ENCODE peak calls at places on chromosomes 13 and 19, in five cellular contexts. One of them, this sample, is unnamed.

GRCh38 chr13:113882266-113882627 is 18.4 kb upstream of the GAS6 start:
- DNase-seq in sigmoid colon: no peak
- DNase-seq in A549: no peak
- DNase-seq in CD8-positive, alpha-beta T cell: no peak
- DNase-seq in left ventricle myocardium inferior: peak
- DNase-seq in this sample: no peak

GRCh38 chr19:47381653-47382279 is 32.7 kb downstream of the DHX34 start:
- DNase-seq in sigmoid colon: no peak
- DNase-seq in A549: no peak
- DNase-seq in CD8-positive, alpha-beta T cell: peak
- DNase-seq in left ventricle myocardium inferior: no peak
- DNase-seq in this sample: no peak

GRCh38 chr13:43977911-43978310 is 98.2 kb downstream of the LACC1 start:
- DNase-seq in sigmoid colon: no peak
- DNase-seq in A549: no peak
- DNase-seq in CD8-positive, alpha-beta T cell: no peak
- DNase-seq in left ventricle myocardium inferior: no peak
- DNase-seq in this sample: no peak

GRCh38 chr19:58154287-58154678 is 3.7 kb upstream of the ZNF329 start:
- DNase-seq in sigmoid colon: peak
- DNase-seq in A549: no peak
- DNase-seq in CD8-positive, alpha-beta T cell: no peak
- DNase-seq in left ventricle myocardium inferior: peak
- DNase-seq in this sample: peak

GRCh38 chr19:11931051-11931450 is 6.1 kb downstream of the ZNF700 start:
- DNase-seq in sigmoid colon: no peak
- DNase-seq in A549: no peak
- DNase-seq in CD8-positive, alpha-beta T cell: no peak
- DNase-seq in left ventricle myocardium inferior: no peak
- DNase-seq in this sample: no peak

GRCh38 chr13:65456150-65456912 is 1773.8 kb downstream of the PCDH9 start:
- DNase-seq in sigmoid colon: no peak
- DNase-seq in A549: no peak
- DNase-seq in CD8-positive, alpha-beta T cell: no peak
- DNase-seq in left ventricle myocardium inferior: no peak
- DNase-seq in this sample: no peak

GRCh38 chr19:57688011-57688763 is 6.4 kb downstream of the ZNF551 start:
- DNase-seq in sigmoid colon: peak
- DNase-seq in A549: no peak
- DNase-seq in CD8-positive, alpha-beta T cell: no peak
- DNase-seq in left ventricle myocardium inferior: no peak
- DNase-seq in this sample: no peak

GRCh38 chr19:42229855-42230331 is 9.8 kb downstream of the ZNF526 start:
- DNase-seq in sigmoid colon: no peak
- DNase-seq in A549: peak
- DNase-seq in CD8-positive, alpha-beta T cell: no peak
- DNase-seq in left ventricle myocardium inferior: no peak
- DNase-seq in this sample: no peak

GRCh38 chr13:103965506-103966243 is 899.5 kb upstream of the SLC10A2 start:
- DNase-seq in sigmoid colon: no peak
- DNase-seq in A549: no peak
- DNase-seq in CD8-positive, alpha-beta T cell: no peak
- DNase-seq in left ventricle myocardium inferior: no peak
- DNase-seq in this sample: no peak

GRCh38 chr13:30862707-30863106 is 43.4 kb upstream of the MEDAG start:
- DNase-seq in sigmoid colon: peak
- DNase-seq in A549: no peak
- DNase-seq in CD8-positive, alpha-beta T cell: no peak
- DNase-seq in left ventricle myocardium inferior: peak
- DNase-seq in this sample: no peak

GRCh38 chr13:66886248-66886647 is 343.9 kb downstream of the PCDH9 start:
- DNase-seq in sigmoid colon: no peak
- DNase-seq in A549: no peak
- DNase-seq in CD8-positive, alpha-beta T cell: no peak
- DNase-seq in left ventricle myocardium inferior: no peak
- DNase-seq in this sample: no peak

GRCh38 chr13:73060251-73061160 is 1.7 kb downstream of the KLF5 start:
- DNase-seq in sigmoid colon: no peak
- DNase-seq in A549: no peak
- DNase-seq in CD8-positive, alpha-beta T cell: no peak
- DNase-seq in left ventricle myocardium inferior: no peak
- DNase-seq in this sample: no peak

GRCh38 chr19:35115538-35115951 is at the start of gene FXYD3:
- DNase-seq in sigmoid colon: no peak
- DNase-seq in A549: no peak
- DNase-seq in CD8-positive, alpha-beta T cell: no peak
- DNase-seq in left ventricle myocardium inferior: no peak
- DNase-seq in this sample: no peak

GRCh38 chr19:11100064-11100463 is 10.8 kb downstream of the LDLR start:
- DNase-seq in sigmoid colon: no peak
- DNase-seq in A549: no peak
- DNase-seq in CD8-positive, alpha-beta T cell: no peak
- DNase-seq in left ventricle myocardium inferior: no peak
- DNase-seq in this sample: no peak

GRCh38 chr13:109875746-109876145 is 89.4 kb upstream of the IRS2 start:
- DNase-seq in sigmoid colon: no peak
- DNase-seq in A549: no peak
- DNase-seq in CD8-positive, alpha-beta T cell: no peak
- DNase-seq in left ventricle myocardium inferior: no peak
- DNase-seq in this sample: no peak

GRCh38 chr13:63446329-63446728 is 2030.7 kb upstream of the PCDH20 start:
- DNase-seq in sigmoid colon: no peak
- DNase-seq in A549: no peak
- DNase-seq in CD8-positive, alpha-beta T cell: no peak
- DNase-seq in left ventricle myocardium inferior: no peak
- DNase-seq in this sample: no peak

GRCh38 chr13:60227168-60227567 is 63.4 kb upstream of the DIAPH3 start:
- DNase-seq in sigmoid colon: no peak
- DNase-seq in A549: no peak
- DNase-seq in CD8-positive, alpha-beta T cell: no peak
- DNase-seq in left ventricle myocardium inferior: no peak
- DNase-seq in this sample: no peak

GRCh38 chr19:13010038-13010991 is 15.0 kb downstream of the NFIX start:
- DNase-seq in sigmoid colon: no peak
- DNase-seq in A549: no peak
- DNase-seq in CD8-positive, alpha-beta T cell: no peak
- DNase-seq in left ventricle myocardium inferior: peak
- DNase-seq in this sample: no peak

GRCh38 chr19:45125975-45126493 is 33.1 kb downstream of the PPP1R37 start:
- DNase-seq in sigmoid colon: no peak
- DNase-seq in A549: peak
- DNase-seq in CD8-positive, alpha-beta T cell: peak
- DNase-seq in left ventricle myocardium inferior: peak
- DNase-seq in this sample: peak

GRCh38 chr19:2808129-2808941 is 11.3 kb upstream of the ZNF554 start:
- DNase-seq in sigmoid colon: no peak
- DNase-seq in A549: no peak
- DNase-seq in CD8-positive, alpha-beta T cell: no peak
- DNase-seq in left ventricle myocardium inferior: no peak
- DNase-seq in this sample: no peak

GRCh38 chr19:52778811-52779210 is 7.8 kb downstream of the ZNF600 start:
- DNase-seq in sigmoid colon: no peak
- DNase-seq in A549: no peak
- DNase-seq in CD8-positive, alpha-beta T cell: peak
- DNase-seq in left ventricle myocardium inferior: no peak
- DNase-seq in this sample: no peak

GRCh38 chr13:75258159-75258782 is 223.7 kb downstream of the TBC1D4 start:
- DNase-seq in sigmoid colon: no peak
- DNase-seq in A549: peak
- DNase-seq in CD8-positive, alpha-beta T cell: no peak
- DNase-seq in left ventricle myocardium inferior: no peak
- DNase-seq in this sample: no peak

GRCh38 chr13:19668778-19669177 is 35.3 kb downstream of the MPHOSPH8 start:
- DNase-seq in sigmoid colon: no peak
- DNase-seq in A549: no peak
- DNase-seq in CD8-positive, alpha-beta T cell: no peak
- DNase-seq in left ventricle myocardium inferior: no peak
- DNase-seq in this sample: no peak

GRCh38 chr13:37047032-37047431 is 12.5 kb downstream of the SUPT20H start:
- DNase-seq in sigmoid colon: no peak
- DNase-seq in A549: no peak
- DNase-seq in CD8-positive, alpha-beta T cell: no peak
- DNase-seq in left ventricle myocardium inferior: no peak
- DNase-seq in this sample: no peak

GRCh38 chr13:37046062-37046461 is 13.4 kb downstream of the SUPT20H start:
- DNase-seq in sigmoid colon: no peak
- DNase-seq in A549: no peak
- DNase-seq in CD8-positive, alpha-beta T cell: no peak
- DNase-seq in left ventricle myocardium inferior: no peak
- DNase-seq in this sample: no peak

GRCh38 chr13:37047846-37048245 is 11.6 kb downstream of the SUPT20H start:
- DNase-seq in sigmoid colon: no peak
- DNase-seq in A549: no peak
- DNase-seq in CD8-positive, alpha-beta T cell: no peak
- DNase-seq in left ventricle myocardium inferior: no peak
- DNase-seq in this sample: no peak

GRCh38 chr13:37049810-37050209 is 9.7 kb downstream of the SUPT20H start:
- DNase-seq in sigmoid colon: no peak
- DNase-seq in A549: no peak
- DNase-seq in CD8-positive, alpha-beta T cell: no peak
- DNase-seq in left ventricle myocardium inferior: no peak
- DNase-seq in this sample: no peak
- TF ChIP-seq CTCF in sigmoid colon: no peak
- TF ChIP-seq CTCF in A549: no peak
- TF ChIP-seq CTCF in CD8-positive, alpha-beta T cell: no peak
- TF ChIP-seq CTCF in left ventricle myocardium inferior: no peak
- TF ChIP-seq CTCF in this sample: peak

GRCh38 chr13:27449936-27450828 is at the start of gene MTIF3:
- DNase-seq in sigmoid colon: peak
- DNase-seq in A549: peak
- DNase-seq in CD8-positive, alpha-beta T cell: peak
- DNase-seq in left ventricle myocardium inferior: peak
- DNase-seq in this sample: peak
- TF ChIP-seq CTCF in sigmoid colon: peak
- TF ChIP-seq CTCF in A549: no peak
- TF ChIP-seq CTCF in CD8-positive, alpha-beta T cell: no peak
- TF ChIP-seq CTCF in left ventricle myocardium inferior: peak
- TF ChIP-seq CTCF in this sample: no peak

GRCh38 chr19:14529254-14530004 is at the start of gene TECR:
- DNase-seq in sigmoid colon: peak
- DNase-seq in A549: peak
- DNase-seq in CD8-positive, alpha-beta T cell: peak
- DNase-seq in left ventricle myocardium inferior: peak
- DNase-seq in this sample: peak
- TF ChIP-seq CTCF in sigmoid colon: no peak
- TF ChIP-seq CTCF in A549: no peak
- TF ChIP-seq CTCF in CD8-positive, alpha-beta T cell: no peak
- TF ChIP-seq CTCF in left ventricle myocardium inferior: no peak
- TF ChIP-seq CTCF in this sample: no peak

GRCh38 chr19:1471514-1472107 is 7.4 kb downstream of the C19orf25 start:
- DNase-seq in sigmoid colon: no peak
- DNase-seq in A549: no peak
- DNase-seq in CD8-positive, alpha-beta T cell: peak
- DNase-seq in left ventricle myocardium inferior: no peak
- DNase-seq in this sample: peak
- TF ChIP-seq CTCF in sigmoid colon: no peak
- TF ChIP-seq CTCF in A549: no peak
- TF ChIP-seq CTCF in CD8-positive, alpha-beta T cell: no peak
- TF ChIP-seq CTCF in left ventricle myocardium inferior: no peak
- TF ChIP-seq CTCF in this sample: no peak

DNA sequence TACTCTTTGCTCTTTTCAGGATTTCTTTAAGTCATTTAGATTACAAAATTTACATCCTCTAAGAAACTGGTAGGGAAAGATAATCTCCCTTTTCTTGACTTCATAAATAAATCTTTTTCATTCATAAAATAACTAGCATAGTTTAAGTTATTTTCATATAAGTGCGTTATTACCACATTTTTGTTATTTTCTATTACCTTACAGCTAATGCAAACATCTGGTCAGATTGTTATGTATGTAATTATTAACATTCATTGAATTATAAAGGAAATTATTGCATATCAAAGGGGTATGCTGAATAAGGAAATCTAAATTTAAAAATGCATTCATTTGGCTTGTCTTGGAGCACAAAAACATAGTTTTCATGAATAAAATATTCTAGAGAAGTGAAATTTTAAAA is 55.3 kb upstream of the SLITRK1 start:
- DNase-seq in sigmoid colon: no peak
- DNase-seq in A549: no peak
- DNase-seq in CD8-positive, alpha-beta T cell: no peak
- DNase-seq in left ventricle myocardium inferior: no peak
- DNase-seq in this sample: no peak
- TF ChIP-seq CTCF in sigmoid colon: no peak
- TF ChIP-seq CTCF in A549: no peak
- TF ChIP-seq CTCF in CD8-positive, alpha-beta T cell: no peak
- TF ChIP-seq CTCF in left ventricle myocardium inferior: no peak
- TF ChIP-seq CTCF in this sample: no peak

GRCh38 chr13:39675904-39676303 is 20.4 kb downstream of the COG6 start:
- DNase-seq in sigmoid colon: no peak
- DNase-seq in A549: no peak
- DNase-seq in CD8-positive, alpha-beta T cell: no peak
- DNase-seq in left ventricle myocardium inferior: no peak
- DNase-seq in this sample: no peak

GRCh38 chr13:39682310-39682709 is 26.8 kb downstream of the COG6 start:
- DNase-seq in sigmoid colon: no peak
- DNase-seq in A549: no peak
- DNase-seq in CD8-positive, alpha-beta T cell: no peak
- DNase-seq in left ventricle myocardium inferior: no peak
- DNase-seq in this sample: no peak

GRCh38 chr13:39672378-39673132 is 17.1 kb downstream of the COG6 start:
- DNase-seq in sigmoid colon: no peak
- DNase-seq in A549: no peak
- DNase-seq in CD8-positive, alpha-beta T cell: no peak
- DNase-seq in left ventricle myocardium inferior: no peak
- DNase-seq in this sample: no peak

DNA sequence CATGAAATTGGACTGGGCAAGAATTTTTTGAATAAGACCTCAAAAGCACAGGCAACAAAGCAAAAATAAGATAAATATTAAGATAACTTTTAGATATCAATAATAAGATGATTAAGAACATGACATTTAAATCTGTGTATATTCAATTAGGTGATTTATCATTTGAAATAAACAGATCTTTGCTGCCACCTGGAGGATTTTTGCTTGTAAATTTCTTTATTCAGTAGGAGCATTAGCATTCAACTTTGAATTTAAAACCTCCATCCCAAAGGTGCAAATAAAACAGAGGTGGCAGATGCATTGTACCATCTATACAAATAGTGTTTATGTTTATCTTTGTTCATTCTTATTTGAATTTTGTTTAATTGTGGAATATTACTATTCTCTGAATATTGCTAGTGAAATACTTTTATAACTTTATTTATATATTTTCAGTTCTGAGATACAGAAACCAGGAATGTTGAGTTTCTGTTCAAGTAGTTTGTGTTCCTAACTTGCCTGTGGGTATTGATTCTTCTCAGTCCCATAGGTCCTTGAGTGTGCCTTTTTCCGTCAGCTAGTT is 20.9 kb downstream of the COG6 start:
- DNase-seq in sigmoid colon: no peak
- DNase-seq in A549: peak
- DNase-seq in CD8-positive, alpha-beta T cell: peak
- DNase-seq in left ventricle myocardium inferior: no peak
- DNase-seq in this sample: no peak
- TF ChIP-seq CTCF in sigmoid colon: no peak
- TF ChIP-seq CTCF in A549: peak
- TF ChIP-seq CTCF in CD8-positive, alpha-beta T cell: peak
- TF ChIP-seq CTCF in left ventricle myocardium inferior: peak
- TF ChIP-seq CTCF in this sample: peak

This sample was measured in glutamatergic neuron.